ENCODE peak calls at places on chromosomes 13 and 19, in ten cellular contexts. L is COR-L47, E is HFFc6, C is right lobe of liver, O is stromal cell of bone marrow, Q is NCI-H1694 treated with DMSO at 0.1 percent for 48 hours, B is GM10248, X is Calu3, J is fibroblast of lung, H is cerebellum. V is an unnamed sample.

GRCh38 chr19:38580080-38580479 is 37.7 kb downstream of the MAP4K1 start:
- DNase-seq in L (no peak), E (no peak), C (no peak), O (no peak), Q (no peak), B (no peak), X (no peak), J (no peak), H (no peak), V (no peak)

GRCh38 chr19:6773323-6773931 is 919 bp downstream of the VAV1 start:
- DNase-seq in L (no peak), E (no peak), C (peak; percentile 70), O (no peak), Q (no peak), B (peak; percentile 69), X (no peak), J (no peak), H (no peak), V (no peak)

GRCh38 chr13:98959775-98960325 is 18.0 kb downstream of the DOCK9 start:
- DNase-seq in L (peak; percentile 84), E (no peak), C (no peak), O (no peak), Q (peak; percentile 91), B (no peak), X (no peak), J (no peak), H (no peak), V (no peak)

GRCh38 chr19:47240996-47241918 is 10.3 kb upstream of the BBC3 start:
- DNase-seq in L (peak; percentile 92), E (peak; percentile 52), C (no peak), O (no peak), Q (no peak), B (peak; percentile 79), X (peak; percentile 96), J (peak; percentile 76), H (peak; percentile 92), V (peak; percentile 67)

GRCh38 chr19:19209372-19209771 is 2.4 kb upstream of the NCAN start:
- DNase-seq in L (no peak), E (no peak), C (no peak), O (no peak), Q (peak; percentile 12), B (no peak), X (no peak), J (no peak), H (no peak), V (no peak)

GRCh38 chr19:29681422-29682235 is 16.4 kb downstream of the PLEKHF1 start:
- DNase-seq in L (no peak), E (no peak), C (peak; percentile 54), O (no peak), Q (no peak), B (no peak), X (no peak), J (peak; percentile 42), H (no peak), V (no peak)

GRCh38 chr19:50922316-50922853 is 11.2 kb upstream of the KLK4 start:
- DNase-seq in L (peak; percentile 86), E (peak; percentile 55), C (peak; percentile 79), O (peak; percentile 43), Q (peak; percentile 57), B (peak; percentile 89), X (peak; percentile 91), J (peak; percentile 73), H (peak; percentile 79), V (no peak)

GRCh38 chr13:60398438-60398891 is 1.4 kb downstream of the TDRD3 start:
- DNase-seq in L (no peak), E (no peak), C (no peak), O (no peak), Q (no peak), B (no peak), X (no peak), J (peak; percentile 20), H (no peak), V (no peak)

GRCh38 chr19:16373079-16373478 is 48.5 kb downstream of the KLF2 start:
- DNase-seq in L (no peak), E (no peak), C (peak; percentile 35), O (no peak), Q (no peak), B (no peak), X (no peak), J (no peak), H (no peak), V (no peak)

GRCh38 chr19:3405261-3405653 is 38.9 kb downstream of the NFIC start:
- DNase-seq in L (no peak), E (no peak), C (no peak), O (no peak), Q (no peak), B (no peak), X (no peak), J (no peak), H (no peak), V (no peak)

GRCh38 chr13:113023217-113023597 is 54.2 kb downstream of the MCF2L start:
- DNase-seq in L (no peak), E (no peak), C (no peak), O (no peak), Q (no peak), B (no peak), X (no peak), J (no peak), H (no peak), V (no peak)

GRCh38 chr19:1041835-1042685 is 2.2 kb downstream of the ABCA7 start:
- DNase-seq in L (no peak), E (no peak), C (peak; percentile 60), O (no peak), Q (peak; percentile 33), B (no peak), X (no peak), J (no peak), H (peak; percentile 44), V (no peak)

GRCh38 chr13:25037057-25037813 is 58.7 kb upstream of the PABPC3 start:
- DNase-seq in L (peak; percentile 58), E (peak; percentile 64), C (no peak), O (peak; percentile 46), Q (peak; percentile 39), B (peak; percentile 55), X (peak; percentile 52), J (peak; percentile 73), H (peak; percentile 54), V (no peak)

GRCh38 chr19:4537953-4538600 is 1.8 kb downstream of the LRG1 start:
- DNase-seq in L (no peak), E (no peak), C (no peak), O (no peak), Q (no peak), B (no peak), X (no peak), J (no peak), H (no peak), V (no peak)

GRCh38 chr13:48892311-48892710 is 83.4 kb upstream of the FNDC3A start:
- DNase-seq in L (no peak), E (peak; percentile 83), C (no peak), O (peak; percentile 88), Q (no peak), B (peak; percentile 13), X (no peak), J (peak; percentile 89), H (no peak), V (no peak)

GRCh38 chr19:1047696-1048147 is 7.8 kb downstream of the ABCA7 start:
- DNase-seq in L (no peak), E (no peak), C (no peak), O (no peak), Q (no peak), B (no peak), X (no peak), J (no peak), H (no peak), V (no peak)

GRCh38 chr13:99905224-99905623 is 66.3 kb downstream of the ZIC5 start:
- DNase-seq in L (peak; percentile 56), E (no peak), C (no peak), O (no peak), Q (no peak), B (no peak), X (no peak), J (no peak), H (no peak), V (no peak)

GRCh38 chr19:15937771-15938170 is 3.4 kb upstream of the CYP4F11 start:
- DNase-seq in L (no peak), E (no peak), C (no peak), O (no peak), Q (no peak), B (no peak), X (no peak), J (no peak), H (no peak), V (no peak)

GRCh38 chr19:40594251-40594650 is 6.9 kb upstream of the LTBP4 start:
- DNase-seq in L (peak; percentile 40), E (no peak), C (no peak), O (no peak), Q (no peak), B (no peak), X (no peak), J (no peak), H (no peak), V (no peak)

GRCh38 chr19:46288896-46289588 is 7.8 kb upstream of the HIF3A start:
- DNase-seq in L (no peak), E (peak; percentile 96), C (no peak), O (peak; percentile 40), Q (no peak), B (no peak), X (no peak), J (peak; percentile 91), H (no peak), V (no peak)

GRCh38 chr19:11375143-11375948 is 880 bp downstream of the SWSAP1 start:
- DNase-seq in L (peak; percentile 18), E (no peak), C (peak; percentile 84), O (no peak), Q (peak; percentile 19), B (peak; percentile 67), X (peak; percentile 7), J (no peak), H (no peak), V (no peak)

GRCh38 chr19:5406816-5407215 is 48.4 kb upstream of the ZNRF4 start:
- DNase-seq in L (no peak), E (no peak), C (no peak), O (no peak), Q (no peak), B (no peak), X (no peak), J (no peak), H (no peak), V (no peak)

GRCh38 chr13:50543767-50544166 is 299.7 kb downstream of the DLEU7 start:
- DNase-seq in L (no peak), E (no peak), C (no peak), O (peak; percentile 83), Q (no peak), B (no peak), X (no peak), J (peak; percentile 94), H (no peak), V (no peak)

GRCh38 chr19:33747273-33747672 is 49.4 kb upstream of the KCTD15 start:
- DNase-seq in L (no peak), E (no peak), C (no peak), O (no peak), Q (no peak), B (no peak), X (no peak), J (no peak), H (no peak), V (no peak)

GRCh38 chr13:113860051-113860471 is 3.8 kb downstream of the GAS6 start:
- DNase-seq in L (no peak), E (no peak), C (no peak), O (no peak), Q (no peak), B (no peak), X (no peak), J (no peak), H (no peak), V (no peak)

GRCh38 chr19:11111771-11112144 is 22.5 kb downstream of the LDLR start:
- DNase-seq in L (no peak), E (no peak), C (no peak), O (no peak), Q (no peak), B (no peak), X (no peak), J (no peak), H (no peak), V (no peak)

GRCh38 chr19:38723606-38724379 is 20.5 kb downstream of the CAPN12 start:
- DNase-seq in L (no peak), E (no peak), C (no peak), O (no peak), Q (no peak), B (no peak), X (no peak), J (no peak), H (no peak), V (no peak)

GRCh38 chr19:34327851-34328250 is 37.1 kb upstream of the GPI start:
- DNase-seq in L (no peak), E (no peak), C (no peak), O (no peak), Q (no peak), B (no peak), X (no peak), J (no peak), H (no peak), V (no peak)

V was measured in thoracic aorta.